ENCODE peak calls at places on chromosomes 2 and 18, in four cellular contexts. One of them, this sample, is unnamed.

GRCh38 chr2:11553661-11554429 is 20.0 kb downstream of the GREB1 start:
- DNase-seq in sigmoid colon: no peak
- DNase-seq in fibroblast of pulmonary artery: peak
- DNase-seq in cardiac muscle cell: peak
- DNase-seq in this sample: no peak

GRCh38 chr2:223041527-223042109 is 10.4 kb upstream of the KCNE4 start:
- DNase-seq in fibroblast of pulmonary artery: peak
- DNase-seq in cardiac muscle cell: peak
- DNase-seq in sigmoid colon: peak
- DNase-seq in this sample: no peak

GRCh38 chr2:6177796-6178195 is 485.6 kb downstream of the SOX11 start:
- DNase-seq in fibroblast of pulmonary artery: no peak
- DNase-seq in sigmoid colon: no peak
- DNase-seq in cardiac muscle cell: no peak
- DNase-seq in this sample: no peak

GRCh38 chr2:203722411-203722810 is 16.0 kb downstream of the CD28 start:
- DNase-seq in fibroblast of pulmonary artery: peak
- DNase-seq in sigmoid colon: no peak
- DNase-seq in cardiac muscle cell: no peak
- DNase-seq in this sample: no peak

GRCh38 chr18:23276456-23276855 is 141.2 kb downstream of the CABLES1 start:
- DNase-seq in fibroblast of pulmonary artery: no peak
- DNase-seq in sigmoid colon: no peak
- DNase-seq in cardiac muscle cell: no peak
- DNase-seq in this sample: no peak

GRCh38 chr18:39487932-39488331 is 1922.3 kb upstream of the CELF4 start:
- DNase-seq in fibroblast of pulmonary artery: no peak
- DNase-seq in cardiac muscle cell: no peak
- DNase-seq in sigmoid colon: no peak
- DNase-seq in this sample: no peak

GRCh38 chr2:51483720-51484119 is 451.8 kb upstream of the NRXN1 start:
- DNase-seq in sigmoid colon: no peak
- DNase-seq in fibroblast of pulmonary artery: no peak
- DNase-seq in cardiac muscle cell: no peak
- DNase-seq in this sample: no peak

GRCh38 chr2:38788306-38788705 is 10.3 kb downstream of the GEMIN6 start:
- DNase-seq in sigmoid colon: no peak
- DNase-seq in fibroblast of pulmonary artery: no peak
- DNase-seq in cardiac muscle cell: no peak
- DNase-seq in this sample: no peak

GRCh38 chr2:203669820-203670219 is 36.6 kb upstream of the CD28 start:
- DNase-seq in sigmoid colon: no peak
- DNase-seq in cardiac muscle cell: peak
- DNase-seq in fibroblast of pulmonary artery: peak
- DNase-seq in this sample: no peak

GRCh38 chr2:172092716-172093415 is 7.6 kb downstream of the DLX1 start:
- DNase-seq in sigmoid colon: no peak
- DNase-seq in fibroblast of pulmonary artery: no peak
- DNase-seq in cardiac muscle cell: no peak
- DNase-seq in this sample: no peak

GRCh38 chr2:227106845-227107759 is 56.9 kb downstream of the COL4A4 start:
- DNase-seq in fibroblast of pulmonary artery: peak
- DNase-seq in sigmoid colon: no peak
- DNase-seq in cardiac muscle cell: peak
- DNase-seq in this sample: peak

GRCh38 chr2:96131152-96131817 is 7.0 kb downstream of the ASTL start:
- DNase-seq in cardiac muscle cell: no peak
- DNase-seq in fibroblast of pulmonary artery: no peak
- DNase-seq in sigmoid colon: no peak
- DNase-seq in this sample: peak

GRCh38 chr2:231336700-231337099 is 58.8 kb upstream of the B3GNT7 start:
- DNase-seq in cardiac muscle cell: no peak
- DNase-seq in sigmoid colon: no peak
- DNase-seq in fibroblast of pulmonary artery: no peak
- DNase-seq in this sample: no peak

GRCh38 chr2:222292113-222292737 is 6.6 kb downstream of the PAX3 start:
- DNase-seq in sigmoid colon: no peak
- DNase-seq in fibroblast of pulmonary artery: no peak
- DNase-seq in cardiac muscle cell: no peak
- DNase-seq in this sample: no peak

GRCh38 chr2:48124592-48124991 is 218.3 kb upstream of the FBXO11 start:
- DNase-seq in cardiac muscle cell: no peak
- DNase-seq in fibroblast of pulmonary artery: no peak
- DNase-seq in sigmoid colon: no peak
- DNase-seq in this sample: no peak

GRCh38 chr2:96945011-96945410 is 41.4 kb downstream of the FAM178B start:
- DNase-seq in fibroblast of pulmonary artery: no peak
- DNase-seq in cardiac muscle cell: no peak
- DNase-seq in sigmoid colon: no peak
- DNase-seq in this sample: no peak

GRCh38 chr2:128444816-128445532 is 126.3 kb upstream of the HS6ST1 start:
- DNase-seq in cardiac muscle cell: no peak
- DNase-seq in fibroblast of pulmonary artery: no peak
- DNase-seq in sigmoid colon: no peak
- DNase-seq in this sample: no peak

GRCh38 chr18:29218101-29218500 is 1041.2 kb upstream of the CDH2 start:
- DNase-seq in fibroblast of pulmonary artery: no peak
- DNase-seq in cardiac muscle cell: no peak
- DNase-seq in sigmoid colon: no peak
- DNase-seq in this sample: no peak

GRCh38 chr2:95260028-95261023 is 13.9 kb upstream of the PROM2 start:
- DNase-seq in fibroblast of pulmonary artery: no peak
- DNase-seq in cardiac muscle cell: peak
- DNase-seq in sigmoid colon: no peak
- DNase-seq in this sample: no peak

GRCh38 chr2:168244318-168244717 is 3.1 kb downstream of the STK39 start:
- DNase-seq in fibroblast of pulmonary artery: no peak
- DNase-seq in cardiac muscle cell: no peak
- DNase-seq in sigmoid colon: no peak
- DNase-seq in this sample: peak

GRCh38 chr2:205372141-205372540 is 310.2 kb upstream of the NRP2 start:
- DNase-seq in sigmoid colon: no peak
- DNase-seq in cardiac muscle cell: peak
- DNase-seq in fibroblast of pulmonary artery: peak
- DNase-seq in this sample: no peak

GRCh38 chr2:229127471-229127870 is 143.6 kb downstream of the PID1 start:
- DNase-seq in cardiac muscle cell: no peak
- DNase-seq in sigmoid colon: no peak
- DNase-seq in fibroblast of pulmonary artery: no peak
- DNase-seq in this sample: no peak

GRCh38 chr18:1604751-1605150 is 700.1 kb downstream of the ADCYAP1 start:
- DNase-seq in sigmoid colon: no peak
- DNase-seq in cardiac muscle cell: no peak
- DNase-seq in fibroblast of pulmonary artery: no peak
- DNase-seq in this sample: no peak

GRCh38 chr2:37846207-37846606 is 78.9 kb upstream of the RMDN2 start:
- DNase-seq in fibroblast of pulmonary artery: no peak
- DNase-seq in sigmoid colon: no peak
- DNase-seq in cardiac muscle cell: no peak
- DNase-seq in this sample: no peak

GRCh38 chr2:188974184-188974583 is at the start of gene COL3A1:
- DNase-seq in fibroblast of pulmonary artery: peak
- DNase-seq in sigmoid colon: peak
- DNase-seq in cardiac muscle cell: peak
- DNase-seq in this sample: no peak

GRCh38 chr2:240934701-240935100 is 28.6 kb downstream of the CROCC2 start:
- DNase-seq in cardiac muscle cell: no peak
- DNase-seq in sigmoid colon: peak
- DNase-seq in fibroblast of pulmonary artery: no peak
- DNase-seq in this sample: no peak

GRCh38 chr2:65070172-65070830 is 14.1 kb downstream of the CEP68 start:
- DNase-seq in fibroblast of pulmonary artery: peak
- DNase-seq in sigmoid colon: no peak
- DNase-seq in cardiac muscle cell: peak
- DNase-seq in this sample: peak

GRCh38 chr2:83229443-83229842 is 1229.6 kb downstream of the SUCLG1 start:
- DNase-seq in sigmoid colon: no peak
- DNase-seq in cardiac muscle cell: no peak
- DNase-seq in fibroblast of pulmonary artery: no peak
- DNase-seq in this sample: no peak

GRCh38 chr2:60819155-60819862 is 62.1 kb upstream of the REL start:
- DNase-seq in cardiac muscle cell: no peak
- DNase-seq in fibroblast of pulmonary artery: no peak
- DNase-seq in sigmoid colon: no peak
- DNase-seq in this sample: peak

GRCh38 chr2:240392084-240392947 is 43.1 kb upstream of the GPC1 start:
- DNase-seq in cardiac muscle cell: peak
- DNase-seq in sigmoid colon: peak
- DNase-seq in fibroblast of pulmonary artery: no peak
- DNase-seq in this sample: no peak

GRCh38 chr2:174282449-174282848 is 34.1 kb upstream of the OLA1 start:
- DNase-seq in fibroblast of pulmonary artery: no peak
- DNase-seq in sigmoid colon: no peak
- DNase-seq in cardiac muscle cell: no peak
- DNase-seq in this sample: no peak

GRCh38 chr2:196502413-196502812 is 137.1 kb upstream of the CCDC150 start:
- DNase-seq in cardiac muscle cell: no peak
- DNase-seq in sigmoid colon: no peak
- DNase-seq in fibroblast of pulmonary artery: no peak
- DNase-seq in this sample: no peak

GRCh38 chr2:85702172-85702571 is 8.0 kb downstream of the GNLY start:
- DNase-seq in sigmoid colon: no peak
- DNase-seq in cardiac muscle cell: peak
- DNase-seq in fibroblast of pulmonary artery: peak
- DNase-seq in this sample: no peak

GRCh38 chr18:26568513-26568912 is 20.2 kb upstream of the KCTD1 start:
- DNase-seq in sigmoid colon: no peak
- DNase-seq in fibroblast of pulmonary artery: no peak
- DNase-seq in cardiac muscle cell: no peak
- DNase-seq in this sample: no peak

GRCh38 chr2:8268172-8268783 is 413.6 kb upstream of the ID2 start:
- DNase-seq in fibroblast of pulmonary artery: peak
- DNase-seq in cardiac muscle cell: peak
- DNase-seq in sigmoid colon: no peak
- DNase-seq in this sample: no peak

DNA sequence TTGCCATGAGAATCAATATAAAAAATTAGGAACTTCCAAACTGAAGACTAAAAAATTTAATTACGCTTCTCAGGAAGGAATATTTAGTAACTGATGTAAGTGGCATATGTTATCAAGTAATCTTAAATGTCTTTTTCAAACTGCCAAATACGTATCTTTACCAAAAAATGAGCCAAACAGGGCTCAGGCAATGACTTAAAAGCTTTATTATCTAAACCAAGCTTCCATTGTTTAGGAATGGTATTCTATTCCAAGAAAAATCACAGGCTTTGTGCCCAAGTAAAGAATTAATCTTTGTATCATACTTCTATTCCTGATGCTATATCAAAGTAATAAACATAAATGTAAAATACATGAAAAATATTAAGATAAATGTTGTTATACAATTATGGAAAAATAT is 71.7 kb upstream of the GRB14 start:
- DNase-seq in fibroblast of pulmonary artery: no peak
- DNase-seq in sigmoid colon: no peak
- DNase-seq in cardiac muscle cell: no peak
- DNase-seq in this sample: no peak
- TF ChIP-seq CTCF in fibroblast of pulmonary artery: no peak
- TF ChIP-seq CTCF in sigmoid colon: no peak
- TF ChIP-seq CTCF in cardiac muscle cell: no peak
- TF ChIP-seq CTCF in this sample: no peak

DNA sequence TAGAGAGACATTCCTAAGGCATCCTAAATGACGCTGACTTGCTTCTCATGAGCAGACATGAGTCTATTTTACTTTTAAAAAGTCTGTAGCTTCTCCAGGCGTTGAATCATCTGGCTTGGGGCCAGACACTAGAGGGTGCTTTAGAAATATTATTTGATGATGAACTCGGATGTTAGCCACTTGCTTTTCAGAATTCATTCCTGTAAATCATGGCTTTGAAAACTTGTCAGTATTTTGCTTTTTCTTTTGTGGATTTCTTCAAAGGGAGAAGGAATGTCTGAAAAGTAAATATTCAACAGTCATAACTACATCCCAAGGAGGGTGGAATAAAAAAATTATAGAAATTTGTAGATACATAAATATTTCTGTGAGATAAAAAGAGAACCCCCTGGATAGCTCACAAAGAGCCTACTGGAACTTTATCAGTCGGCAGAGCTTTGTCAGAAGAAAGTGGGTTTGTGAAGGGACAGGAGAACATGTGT is 370.8 kb downstream of the OSR1 start:
- DNase-seq in fibroblast of pulmonary artery: peak
- DNase-seq in cardiac muscle cell: peak
- DNase-seq in sigmoid colon: peak
- DNase-seq in this sample: no peak
- TF ChIP-seq CTCF in fibroblast of pulmonary artery: peak
- TF ChIP-seq CTCF in cardiac muscle cell: peak
- TF ChIP-seq CTCF in sigmoid colon: no peak
- TF ChIP-seq CTCF in this sample: no peak

GRCh38 chr2:233976690-233977294 is 59.6 kb downstream of the TRPM8 start:
- DNase-seq in sigmoid colon: no peak
- DNase-seq in fibroblast of pulmonary artery: peak
- DNase-seq in cardiac muscle cell: peak
- DNase-seq in this sample: no peak
- TF ChIP-seq CTCF in sigmoid colon: no peak
- TF ChIP-seq CTCF in fibroblast of pulmonary artery: peak
- TF ChIP-seq CTCF in cardiac muscle cell: peak
- TF ChIP-seq CTCF in this sample: peak

GRCh38 chr2:136288249-136288648 is 170.3 kb upstream of the CXCR4 start:
- DNase-seq in fibroblast of pulmonary artery: no peak
- DNase-seq in sigmoid colon: no peak
- DNase-seq in cardiac muscle cell: no peak
- DNase-seq in this sample: no peak

GRCh38 chr2:136286423-136286822 is 168.5 kb upstream of the CXCR4 start:
- DNase-seq in fibroblast of pulmonary artery: no peak
- DNase-seq in cardiac muscle cell: no peak
- DNase-seq in sigmoid colon: no peak
- DNase-seq in this sample: no peak

GRCh38 chr2:136281281-136282117 is 163.6 kb upstream of the CXCR4 start:
- DNase-seq in cardiac muscle cell: no peak
- DNase-seq in fibroblast of pulmonary artery: no peak
- DNase-seq in sigmoid colon: no peak
- DNase-seq in this sample: peak

GRCh38 chr2:136282238-136282775 is 164.4 kb upstream of the CXCR4 start:
- DNase-seq in cardiac muscle cell: no peak
- DNase-seq in sigmoid colon: no peak
- DNase-seq in fibroblast of pulmonary artery: no peak
- DNase-seq in this sample: no peak

GRCh38 chr2:136284226-136285119 is 166.5 kb upstream of the CXCR4 start:
- DNase-seq in sigmoid colon: no peak
- DNase-seq in cardiac muscle cell: no peak
- DNase-seq in fibroblast of pulmonary artery: no peak
- DNase-seq in this sample: no peak
- TF ChIP-seq CTCF in sigmoid colon: no peak
- TF ChIP-seq CTCF in cardiac muscle cell: no peak
- TF ChIP-seq CTCF in fibroblast of pulmonary artery: no peak
- TF ChIP-seq CTCF in this sample: no peak